ENCODE peak calls at places on chromosomes 13 and 19, in four cellular contexts. C, X, K and V are unnamed samples.

GRCh38 chr13:102817241-102817640 is 18.3 kb downstream of the BIVM start:
- DNase-seq in C (no peak), X (no peak), K (no peak), V (no peak)

GRCh38 chr13:74770361-74770760 is 636.2 kb upstream of the KLF12 start:
- DNase-seq in C (no peak), X (no peak), K (no peak), V (no peak)

GRCh38 chr13:110264685-110265275 is 42.2 kb downstream of the COL4A1 start:
- DNase-seq in C (no peak), X (peak), K (no peak), V (no peak)

GRCh38 chr13:31334547-31334946 is 134.8 kb downstream of the B3GLCT start:
- DNase-seq in C (no peak), X (no peak), K (no peak), V (no peak)

GRCh38 chr13:85543144-85543543 is 256.1 kb downstream of the SLITRK6 start:
- DNase-seq in C (no peak), X (no peak), K (no peak), V (no peak)

GRCh38 chr19:31444931-31445330 is 95.7 kb upstream of the TSHZ3 start:
- DNase-seq in C (no peak), X (no peak), K (no peak), V (no peak)

GRCh38 chr13:50229935-50230334 is 214.7 kb downstream of the KCNRG start:
- DNase-seq in C (no peak), X (no peak), K (no peak), V (no peak)

GRCh38 chr19:4575978-4576933 is 16.8 kb upstream of the SEMA6B start:
- DNase-seq in C (peak), X (peak), K (peak), V (peak)

GRCh38 chr13:112112534-112113276 is 45.8 kb downstream of the SOX1 start:
- DNase-seq in C (no peak), X (no peak), K (no peak), V (no peak)

GRCh38 chr13:99916366-99917103 is 55.0 kb downstream of the ZIC5 start:
- DNase-seq in C (no peak), X (no peak), K (no peak), V (no peak)

GRCh38 chr19:53596056-53596455 is 35.7 kb upstream of the DPRX start:
- DNase-seq in C (no peak), X (peak), K (no peak), V (no peak)

GRCh38 chr13:71240906-71241305 is 626.1 kb downstream of the DACH1 start:
- DNase-seq in C (no peak), X (no peak), K (no peak), V (no peak)

GRCh38 chr13:47858042-47858677 is 142.9 kb downstream of the SUCLA2 start:
- DNase-seq in C (no peak), X (no peak), K (no peak), V (no peak)

GRCh38 chr19:19224150-19224851 is 12.5 kb downstream of the NCAN start:
- DNase-seq in C (no peak), X (no peak), K (no peak), V (no peak)

GRCh38 chr19:339262-339887 is 5.2 kb downstream of the MIER2 start:
- DNase-seq in C (no peak), X (no peak), K (no peak), V (no peak)

GRCh38 chr13:99866781-99867180 is 104.8 kb downstream of the ZIC5 start:
- DNase-seq in C (no peak), X (no peak), K (no peak), V (no peak)

GRCh38 chr13:112062047-112062618 is 4.8 kb upstream of the SOX1 start:
- DNase-seq in C (no peak), X (peak), K (no peak), V (no peak)

GRCh38 chr19:54062643-54063042 is 1.1 kb downstream of the VSTM1 start:
- DNase-seq in C (no peak), X (no peak), K (no peak), V (no peak)

GRCh38 chr19:16391301-16392055 is 66.9 kb downstream of the KLF2 start:
- DNase-seq in C (peak), X (no peak), K (no peak), V (no peak)

GRCh38 chr19:18675779-18676178 is 7.7 kb upstream of the CRTC1 start:
- DNase-seq in C (no peak), X (peak), K (no peak), V (no peak)

GRCh38 chr13:20715340-20715732 is 11.8 kb downstream of the IL17D start:
- DNase-seq in C (no peak), X (no peak), K (no peak), V (no peak)

GRCh38 chr13:31801088-31801487 is 61.8 kb downstream of the RXFP2 start:
- DNase-seq in C (no peak), X (no peak), K (no peak), V (no peak)

GRCh38 chr19:10888421-10888866 is 17.1 kb downstream of the CARM1 start:
- DNase-seq in C (no peak), X (no peak), K (no peak), V (no peak)
- TF ChIP-seq EP300 in C (no peak), X (no peak), K (no peak), V (no peak)

GRCh38 chr19:39199025-39199424 is 2.3 kb downstream of the NCCRP1 start:
- DNase-seq in C (peak), X (no peak), K (no peak), V (no peak)

GRCh38 chr19:39196320-39196719 is 444 bp upstream of the NCCRP1 start:
- DNase-seq in C (no peak), X (peak), K (no peak), V (no peak)

GRCh38 chr19:39196860-39197562 is at the start of gene NCCRP1:
- DNase-seq in C (no peak), X (peak), K (no peak), V (no peak)

GRCh38 chr19:39195755-39196154 is 1.0 kb upstream of the NCCRP1 start:
- DNase-seq in C (no peak), X (no peak), K (no peak), V (no peak)

GRCh38 chr19:39197808-39198207 is 1.0 kb downstream of the NCCRP1 start:
- DNase-seq in C (no peak), X (no peak), K (no peak), V (no peak)
- TF ChIP-seq CTCF in C (no peak), X (peak), K (no peak), V (no peak)

DNA sequence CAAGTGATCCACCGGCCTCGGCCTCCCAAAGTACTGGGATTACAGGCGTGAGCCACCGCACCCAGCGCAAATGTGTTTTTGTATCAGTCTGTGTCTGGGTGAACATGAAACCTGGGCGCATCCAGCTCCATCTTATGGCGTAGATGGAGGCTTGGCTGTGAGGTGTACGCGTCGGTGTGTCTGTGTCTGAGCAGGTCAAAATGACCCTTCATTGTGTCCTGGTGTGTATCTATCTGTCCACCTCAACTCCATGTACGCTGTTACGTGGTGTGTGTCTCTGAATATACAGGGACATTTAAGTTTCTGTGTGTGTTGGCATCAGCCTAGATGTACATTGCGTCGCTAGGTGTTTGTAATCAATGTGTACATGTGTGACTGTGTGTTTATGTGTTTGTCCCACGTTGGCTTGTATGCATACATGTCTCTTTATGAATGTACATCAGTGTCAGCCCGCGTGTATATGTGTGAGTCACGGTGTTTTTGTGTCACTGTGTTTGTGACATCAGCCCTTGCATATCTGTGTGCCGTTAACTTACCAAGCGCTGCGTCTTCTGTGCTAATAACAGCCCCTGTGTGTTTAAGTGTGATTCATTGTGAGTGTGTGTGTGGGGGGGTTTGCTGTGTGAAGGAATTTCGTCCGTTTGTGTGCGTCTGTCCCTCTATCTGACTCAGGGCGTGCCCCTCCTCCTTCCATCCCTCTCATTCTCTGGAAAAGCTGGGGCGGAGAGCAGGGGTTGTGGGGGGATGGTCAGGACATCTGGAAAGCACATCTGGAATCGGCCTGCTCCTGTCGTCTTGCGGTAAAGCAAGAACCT is 6.4 kb downstream of the AXL start:
- DNase-seq in C (no peak), X (no peak), K (peak), V (peak)
- TF ChIP-seq EP300 in C (peak), X (no peak), K (no peak), V (no peak)

GRCh38 chr13:113843864-113844556 is 19.9 kb downstream of the GAS6 start:
- DNase-seq in C (peak), X (no peak), K (no peak), V (no peak)
- TF ChIP-seq CTCF in C (no peak), X (no peak), K (no peak), V (no peak)

DNA sequence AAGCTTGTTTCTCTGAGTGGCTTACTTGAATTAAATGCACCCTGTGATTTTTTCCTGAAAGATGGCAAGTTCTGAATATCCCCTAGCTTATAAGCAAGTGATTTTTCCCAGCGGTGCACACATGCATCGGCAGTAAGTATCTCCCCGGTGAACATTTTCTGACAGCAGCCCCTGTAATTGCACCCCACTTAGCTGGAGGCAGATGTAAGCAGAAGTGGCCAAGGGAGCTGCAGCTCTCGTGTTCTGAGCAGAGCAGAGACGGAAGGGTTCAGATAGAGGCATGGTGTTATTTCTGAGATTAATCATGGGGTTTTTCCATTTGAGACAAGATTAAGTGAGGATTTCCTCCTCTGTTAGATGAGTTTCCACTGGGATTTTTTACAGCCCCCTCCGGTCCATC is 340.5 kb downstream of the SLC7A1 start:
- DNase-seq in C (no peak), X (no peak), K (no peak), V (no peak)
- TF ChIP-seq EP300 in C (no peak), X (no peak), K (no peak), V (no peak)

DNA sequence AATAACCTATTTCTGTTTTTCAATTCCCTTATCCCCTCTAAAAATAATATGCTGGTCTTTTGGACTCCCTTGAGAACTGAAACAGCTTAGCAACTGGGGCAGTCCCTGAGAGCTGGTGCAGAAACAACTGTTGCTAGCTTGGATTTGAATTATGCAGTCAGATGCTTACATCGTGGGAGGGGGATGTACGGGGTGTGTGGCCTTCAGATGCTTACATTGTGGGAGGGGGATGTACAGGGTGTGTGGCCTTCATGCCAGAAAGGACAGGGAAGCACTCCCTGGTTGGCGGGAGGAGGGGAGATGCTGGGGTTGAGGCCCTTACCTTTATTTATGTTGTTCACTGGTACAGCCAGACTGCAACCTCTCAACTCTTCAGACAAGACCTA is 25.6 kb downstream of the LRCH1 start:
- DNase-seq in C (no peak), X (no peak), K (no peak), V (no peak)
- TF ChIP-seq CTCF in C (no peak), X (no peak), K (no peak), V (no peak)

GRCh38 chr13:39394811-39395685 is 207.9 kb downstream of the LHFPL6 start:
- DNase-seq in C (peak), X (no peak), K (no peak), V (no peak)
- TF ChIP-seq EP300 in C (no peak), X (no peak), K (no peak), V (no peak)

GRCh38 chr19:46890423-46891170 is 29.8 kb downstream of the ARHGAP35 start:
- DNase-seq in C (no peak), X (no peak), K (no peak), V (no peak)
- TF ChIP-seq CTCF in C (no peak), X (no peak), K (no peak), V (no peak)